ENCODE peak calls at places on chromosomes 12 and 14, in ten cellular contexts. U is AG09309, G is GM12891, M is T-helper 22 cell, Y is C1 segment of cervical spinal cord, J is CD14-positive monocyte, Z is nucleus accumbens, S is H7, C is mesenchymal stem cell, L is aorta. B is an unnamed sample.
A peak's percentile ranks its signal among the peaks of the same experiment; 100 is the strongest.

GRCh38 chr14:39442293-39442692 is 10.1 kb upstream of the FBXO33 start:
- DNase-seq in C (no peak), Z (no peak), J (no peak), U (no peak), L (no peak), Y (no peak), S (no peak), M (no peak), G (no peak), B (no peak)

GRCh38 chr14:99213603-99214002 is 58.4 kb downstream of the BCL11B start:
- DNase-seq in Z (no peak), M (no peak), U (no peak), J (peak; percentile 17), G (no peak), Y (no peak), C (no peak), S (no peak), L (no peak), B (no peak)

GRCh38 chr14:104316121-104316722 is 177.8 kb downstream of the KIF26A start:
- DNase-seq in M (no peak), G (no peak), L (peak; percentile 54), S (peak; percentile 28), Z (no peak), J (no peak), U (no peak), Y (no peak), C (no peak), B (no peak)

GRCh38 chr12:5971194-5971850 is 26.3 kb upstream of the ANO2 start:
- DNase-seq in G (no peak), C (no peak), S (no peak), M (no peak), J (no peak), Y (no peak), L (no peak), U (no peak), Z (no peak), B (no peak)

GRCh38 chr14:97224016-97224415 is 426.8 kb downstream of the VRK1 start:
- DNase-seq in S (no peak), U (no peak), M (no peak), Y (no peak), Z (no peak), L (no peak), J (no peak), G (no peak), C (no peak), B (no peak)

GRCh38 chr12:109944975-109945374 is 44.9 kb downstream of the TCHP start:
- DNase-seq in G (no peak), S (peak; percentile 82), M (no peak), U (no peak), Y (peak; percentile 31), J (no peak), Z (no peak), C (peak; percentile 69), L (no peak), B (no peak)

GRCh38 chr14:87034680-87035079 is 958.3 kb downstream of the GALC start:
- DNase-seq in Y (no peak), Z (no peak), J (no peak), M (no peak), G (no peak), C (no peak), L (no peak), U (no peak), S (no peak), B (no peak)

GRCh38 chr12:101697930-101698781 is 716 bp downstream of the CHPT1 start:
- DNase-seq in J (peak; percentile 46), U (no peak), C (peak; percentile 48), L (peak; percentile 85), G (peak; percentile 34), M (no peak), S (peak; percentile 56), Y (peak; percentile 58), Z (peak; percentile 70), B (peak; percentile 80)

GRCh38 chr14:104131968-104132732 is 6.2 kb upstream of the KIF26A start:
- DNase-seq in M (no peak), J (no peak), L (peak; percentile 64), Y (no peak), S (peak; percentile 37), C (no peak), U (no peak), G (no peak), Z (no peak), B (peak; percentile 42)

B was measured in upper lobe of right lung.